ENCODE peak calls at places on chromosomes 16 and 17, in seven cellular contexts. One of them, this sample, is unnamed.
A peak's percentile ranks its signal among the peaks of the same experiment; 100 is the strongest.

GRCh38 chr17:8041249-8041928 is 2.5 kb downstream of the ALOX15B start:
- DNase-seq in kidney: no peak
- DNase-seq in stomach: peak; percentile 58
- DNase-seq in HFF-Myc: no peak
- DNase-seq in heart right ventricle: no peak
- DNase-seq in A549: peak; percentile 81
- DNase-seq in mammary epithelial cell: peak; percentile 84
- DNase-seq in this sample: peak; percentile 84

GRCh38 chr17:76155988-76156661 is 15.1 kb upstream of the FOXJ1 start:
- DNase-seq in A549: no peak
- DNase-seq in kidney: peak; percentile 61
- DNase-seq in stomach: no peak
- DNase-seq in heart right ventricle: no peak
- DNase-seq in HFF-Myc: no peak
- DNase-seq in mammary epithelial cell: no peak
- DNase-seq in this sample: no peak

GRCh38 chr17:79809530-79810137 is 12.8 kb upstream of the CBX8 start:
- DNase-seq in HFF-Myc: no peak
- DNase-seq in kidney: peak; percentile 82
- DNase-seq in stomach: peak; percentile 73
- DNase-seq in A549: no peak
- DNase-seq in mammary epithelial cell: no peak
- DNase-seq in heart right ventricle: no peak
- DNase-seq in this sample: no peak

GRCh38 chr17:30869005-30869404 is 37.0 kb downstream of the TEFM start:
- DNase-seq in heart right ventricle: no peak
- DNase-seq in kidney: no peak
- DNase-seq in stomach: no peak
- DNase-seq in mammary epithelial cell: no peak
- DNase-seq in A549: no peak
- DNase-seq in HFF-Myc: no peak
- DNase-seq in this sample: no peak

GRCh38 chr17:41382396-41382795 is 290 bp upstream of the KRT34 start:
- DNase-seq in heart right ventricle: no peak
- DNase-seq in A549: no peak
- DNase-seq in mammary epithelial cell: peak; percentile 50
- DNase-seq in stomach: no peak
- DNase-seq in HFF-Myc: no peak
- DNase-seq in kidney: no peak
- DNase-seq in this sample: peak; percentile 76

GRCh38 chr17:13140750-13141149 is 122.9 kb upstream of the ELAC2 start:
- DNase-seq in mammary epithelial cell: no peak
- DNase-seq in heart right ventricle: no peak
- DNase-seq in stomach: no peak
- DNase-seq in A549: no peak
- DNase-seq in HFF-Myc: no peak
- DNase-seq in kidney: no peak
- DNase-seq in this sample: no peak

GRCh38 chr16:56321159-56321558 is 104.2 kb downstream of the AMFR start:
- DNase-seq in stomach: no peak
- DNase-seq in A549: no peak
- DNase-seq in heart right ventricle: no peak
- DNase-seq in kidney: no peak
- DNase-seq in mammary epithelial cell: no peak
- DNase-seq in HFF-Myc: no peak
- DNase-seq in this sample: no peak

GRCh38 chr17:71726320-71726719 is 394.5 kb upstream of the SOX9 start:
- DNase-seq in A549: no peak
- DNase-seq in kidney: no peak
- DNase-seq in heart right ventricle: no peak
- DNase-seq in HFF-Myc: no peak
- DNase-seq in mammary epithelial cell: no peak
- DNase-seq in stomach: no peak
- DNase-seq in this sample: no peak

GRCh38 chr17:30369995-30370394 is 8.7 kb upstream of the CPD start:
- DNase-seq in kidney: no peak
- DNase-seq in heart right ventricle: no peak
- DNase-seq in mammary epithelial cell: peak; percentile 74
- DNase-seq in stomach: no peak
- DNase-seq in HFF-Myc: no peak
- DNase-seq in A549: no peak
- DNase-seq in this sample: peak; percentile 80

GRCh38 chr16:7550096-7550495 is 217.5 kb downstream of the RBFOX1 start:
- DNase-seq in stomach: no peak
- DNase-seq in HFF-Myc: no peak
- DNase-seq in heart right ventricle: no peak
- DNase-seq in mammary epithelial cell: no peak
- DNase-seq in kidney: no peak
- DNase-seq in A549: no peak
- DNase-seq in this sample: no peak

GRCh38 chr17:35912339-35912912 is 18.1 kb downstream of the RDM1 start:
- DNase-seq in heart right ventricle: no peak
- DNase-seq in stomach: no peak
- DNase-seq in HFF-Myc: no peak
- DNase-seq in mammary epithelial cell: no peak
- DNase-seq in kidney: no peak
- DNase-seq in A549: no peak
- DNase-seq in this sample: no peak

GRCh38 chr17:38874505-38875419 is 4.9 kb downstream of the LASP1 start:
- DNase-seq in mammary epithelial cell: no peak
- DNase-seq in stomach: no peak
- DNase-seq in A549: no peak
- DNase-seq in kidney: no peak
- DNase-seq in HFF-Myc: no peak
- DNase-seq in heart right ventricle: no peak
- DNase-seq in this sample: no peak

GRCh38 chr17:44688675-44689491 is 693 bp downstream of the CCDC43 start:
- DNase-seq in HFF-Myc: no peak
- DNase-seq in mammary epithelial cell: peak; percentile 4
- DNase-seq in heart right ventricle: no peak
- DNase-seq in A549: peak; percentile 28
- DNase-seq in stomach: no peak
- DNase-seq in kidney: no peak
- DNase-seq in this sample: peak; percentile 6

GRCh38 chr17:15999974-16000827 is 577 bp downstream of the TTC19 start:
- DNase-seq in HFF-Myc: no peak
- DNase-seq in heart right ventricle: peak; percentile 50
- DNase-seq in A549: no peak
- DNase-seq in mammary epithelial cell: peak; percentile 29
- DNase-seq in stomach: no peak
- DNase-seq in kidney: no peak
- DNase-seq in this sample: peak; percentile 44

GRCh38 chr17:44065668-44066203 is 735 bp downstream of the LSM12 start:
- DNase-seq in HFF-Myc: no peak
- DNase-seq in stomach: no peak
- DNase-seq in kidney: no peak
- DNase-seq in A549: no peak
- DNase-seq in mammary epithelial cell: no peak
- DNase-seq in heart right ventricle: no peak
- DNase-seq in this sample: no peak

GRCh38 chr17:36495076-36495578 is 8.6 kb downstream of the ZNHIT3 start:
- DNase-seq in kidney: no peak
- DNase-seq in HFF-Myc: no peak
- DNase-seq in mammary epithelial cell: no peak
- DNase-seq in stomach: no peak
- DNase-seq in heart right ventricle: no peak
- DNase-seq in A549: no peak
- DNase-seq in this sample: no peak

GRCh38 chr16:3745751-3746355 is 28.5 kb upstream of the TRAP1 start:
- DNase-seq in stomach: no peak
- DNase-seq in heart right ventricle: no peak
- DNase-seq in HFF-Myc: no peak
- DNase-seq in mammary epithelial cell: no peak
- DNase-seq in A549: no peak
- DNase-seq in kidney: no peak
- DNase-seq in this sample: no peak

GRCh38 chr16:71627631-71628236 is 1.8 kb downstream of the MARVELD3 start:
- DNase-seq in kidney: no peak
- DNase-seq in A549: no peak
- DNase-seq in HFF-Myc: no peak
- DNase-seq in heart right ventricle: no peak
- DNase-seq in stomach: no peak
- DNase-seq in mammary epithelial cell: no peak
- DNase-seq in this sample: no peak

GRCh38 chr16:71628810-71629209 is 2.8 kb downstream of the MARVELD3 start:
- DNase-seq in A549: no peak
- DNase-seq in stomach: no peak
- DNase-seq in heart right ventricle: no peak
- DNase-seq in HFF-Myc: no peak
- DNase-seq in kidney: no peak
- DNase-seq in mammary epithelial cell: peak; percentile 40
- DNase-seq in this sample: peak; percentile 88

GRCh38 chr16:71626018-71626857 is at the start of gene MARVELD3:
- DNase-seq in kidney: peak; percentile 93
- DNase-seq in heart right ventricle: peak; percentile 18
- DNase-seq in stomach: peak; percentile 93
- DNase-seq in HFF-Myc: no peak
- DNase-seq in A549: peak; percentile 17
- DNase-seq in mammary epithelial cell: peak; percentile 71
- DNase-seq in this sample: peak; percentile 79

GRCh38 chr16:71625113-71625850 is 702 bp upstream of the MARVELD3 start:
- DNase-seq in heart right ventricle: no peak
- DNase-seq in stomach: no peak
- DNase-seq in kidney: no peak
- DNase-seq in A549: no peak
- DNase-seq in HFF-Myc: no peak
- DNase-seq in mammary epithelial cell: no peak
- DNase-seq in this sample: no peak

GRCh38 chr16:71626858-71627213 is 852 bp downstream of the MARVELD3 start:
- DNase-seq in A549: peak; percentile 45
- DNase-seq in mammary epithelial cell: peak; percentile 35
- DNase-seq in kidney: peak; percentile 74
- DNase-seq in HFF-Myc: no peak
- DNase-seq in stomach: peak; percentile 36
- DNase-seq in heart right ventricle: no peak
- DNase-seq in this sample: peak; percentile 56
- H3K4me3 ChIP-seq in A549: peak overlapping the region; percentile 61
- H3K4me3 ChIP-seq in mammary epithelial cell: peak overlapping the region; percentile 98
- H3K4me3 ChIP-seq in kidney: peak overlapping the region; percentile 69
- H3K4me3 ChIP-seq in HFF-Myc: peak overlapping the region; percentile 32
- H3K4me3 ChIP-seq in stomach: peak overlapping the region; percentile 52
- H3K4me3 ChIP-seq in heart right ventricle: peak overlapping the region; percentile 40
- H3K4me3 ChIP-seq in this sample: peak overlapping the region; percentile 77

DNA sequence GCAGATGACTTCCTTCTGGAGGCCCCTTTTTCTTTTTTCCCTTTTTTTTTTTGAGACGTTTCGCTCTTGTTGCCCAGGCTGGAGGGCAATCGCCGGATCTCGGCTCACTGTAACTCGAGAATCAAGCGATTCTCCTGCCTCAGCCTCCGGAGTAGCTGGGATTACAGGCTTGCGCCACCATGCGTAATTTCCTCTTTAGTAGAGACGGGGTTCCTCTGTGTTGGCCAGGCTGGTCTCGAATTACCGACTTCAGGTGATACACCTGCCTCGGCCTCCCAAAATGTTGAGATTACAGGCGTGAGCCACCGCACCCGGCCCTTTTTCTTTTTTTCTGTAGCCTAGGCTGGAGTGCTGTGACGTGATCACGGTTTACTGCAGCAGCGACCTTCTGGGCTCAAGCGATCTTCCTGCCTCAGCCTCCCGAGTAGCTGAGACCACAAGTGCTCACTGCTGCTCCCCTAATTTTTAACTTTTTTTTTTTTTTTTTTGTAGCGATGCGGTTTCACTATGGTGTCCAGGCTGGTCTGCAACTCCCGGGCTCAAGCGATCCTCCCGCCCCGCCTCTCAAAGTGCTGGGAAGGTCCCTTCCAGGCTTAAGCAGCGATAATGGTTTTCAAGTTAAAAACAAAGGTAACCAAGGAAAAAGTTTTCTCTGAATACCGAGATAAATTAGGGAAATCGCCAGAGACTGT is 956 bp upstream of the IST1 start:
- DNase-seq in mammary epithelial cell: peak; percentile 73
- DNase-seq in stomach: peak; percentile 56
- DNase-seq in heart right ventricle: no peak
- DNase-seq in HFF-Myc: peak; percentile 24
- DNase-seq in A549: no peak
- DNase-seq in kidney: peak; percentile 77
- DNase-seq in this sample: peak; percentile 78
- TF ChIP-seq CTCF in mammary epithelial cell: no peak
- TF ChIP-seq CTCF in stomach: no peak
- TF ChIP-seq CTCF in heart right ventricle: no peak
- TF ChIP-seq CTCF in HFF-Myc: peak; percentile 8
- TF ChIP-seq CTCF in A549: peak; percentile 13
- TF ChIP-seq CTCF in kidney: no peak
- TF ChIP-seq CTCF in this sample: no peak

DNA sequence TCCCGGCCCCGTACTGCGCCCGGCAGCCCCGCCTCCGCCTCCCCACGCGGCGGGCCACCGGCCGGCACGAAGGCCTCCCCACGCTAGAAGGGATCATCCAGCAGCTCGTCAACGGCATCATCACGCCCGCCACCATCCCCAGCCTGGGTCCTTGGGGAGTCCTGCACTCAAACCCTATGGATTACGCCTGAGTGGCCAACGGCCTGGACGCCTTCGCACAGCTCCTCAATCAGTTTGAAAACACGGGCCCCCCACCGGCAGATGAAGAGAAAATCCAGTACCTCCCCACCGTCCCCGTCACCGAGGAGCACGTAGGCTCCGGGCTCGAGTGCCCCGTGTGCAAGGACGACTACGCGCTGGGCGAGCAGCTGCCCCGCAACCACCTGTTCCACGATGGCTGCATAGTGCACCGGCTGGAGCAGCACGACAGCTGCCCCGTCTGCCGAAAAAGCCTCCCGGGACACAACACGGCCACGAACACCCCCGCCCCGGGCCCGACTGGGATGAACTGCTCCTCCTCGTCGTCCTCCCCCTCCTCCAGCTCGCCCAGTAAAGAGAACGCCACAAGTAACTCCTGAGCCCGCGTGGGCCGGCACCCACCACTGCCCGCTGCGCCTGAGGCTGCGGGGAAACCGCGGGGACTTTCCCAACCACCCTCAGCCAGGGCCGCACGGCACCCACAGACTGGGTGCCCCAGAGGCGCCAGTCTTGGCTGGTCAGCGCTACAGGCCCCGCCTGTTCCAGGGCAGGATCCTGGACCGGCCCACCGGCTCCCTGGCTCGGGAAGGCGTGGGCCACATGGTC is 39.0 kb upstream of the AKAP1 start:
- DNase-seq in A549: no peak
- DNase-seq in mammary epithelial cell: peak; percentile 30
- DNase-seq in kidney: peak; percentile 79
- DNase-seq in HFF-Myc: no peak
- DNase-seq in stomach: peak; percentile 70
- DNase-seq in heart right ventricle: no peak
- DNase-seq in this sample: no peak
- H3K4me3 ChIP-seq in A549: no peak overlapping the region
- H3K4me3 ChIP-seq in mammary epithelial cell: no peak overlapping the region
- H3K4me3 ChIP-seq in kidney: peak overlapping the region; percentile 59
- H3K4me3 ChIP-seq in HFF-Myc: no peak overlapping the region
- H3K4me3 ChIP-seq in stomach: peak overlapping the region; percentile 49
- H3K4me3 ChIP-seq in heart right ventricle: peak overlapping the region; percentile 36
- H3K4me3 ChIP-seq in this sample: no peak overlapping the region

DNA sequence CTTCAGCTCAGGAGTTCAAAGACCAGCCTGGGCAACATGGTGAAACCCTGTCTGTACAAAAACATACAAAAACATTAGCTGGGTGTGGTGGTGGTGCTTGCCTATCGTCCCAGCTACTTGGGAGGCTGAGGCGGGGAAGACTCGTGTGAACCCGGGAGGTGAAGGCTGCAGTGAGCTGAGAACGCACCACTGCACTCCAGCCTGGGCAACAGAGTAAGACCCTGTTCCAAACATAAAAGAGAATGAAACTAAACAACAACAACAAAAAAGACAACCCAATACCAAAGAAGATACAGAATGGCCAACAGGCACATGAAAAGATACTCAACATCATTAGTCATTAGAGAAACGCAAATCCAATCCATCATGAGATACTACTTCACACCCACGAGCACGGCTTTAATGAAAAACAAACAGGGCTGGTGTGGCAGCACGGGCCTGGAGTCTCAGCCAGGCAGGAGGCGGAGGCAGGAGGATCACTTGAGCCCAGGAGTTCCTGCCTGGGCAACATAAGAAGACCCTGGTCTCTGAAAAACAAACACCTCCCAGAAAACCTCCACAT is 7.4 kb upstream of the SLC16A3 start:
- DNase-seq in stomach: no peak
- DNase-seq in A549: no peak
- DNase-seq in mammary epithelial cell: no peak
- DNase-seq in kidney: no peak
- DNase-seq in heart right ventricle: no peak
- DNase-seq in HFF-Myc: no peak
- DNase-seq in this sample: no peak
- TF ChIP-seq CTCF in stomach: no peak
- TF ChIP-seq CTCF in A549: no peak
- TF ChIP-seq CTCF in mammary epithelial cell: no peak
- TF ChIP-seq CTCF in kidney: no peak
- TF ChIP-seq CTCF in heart right ventricle: no peak
- TF ChIP-seq CTCF in HFF-Myc: no peak
- TF ChIP-seq CTCF in this sample: no peak